ENCODE peak calls at places on chromosomes 3 and 15, in ten cellular contexts. One of them, this sample, is unnamed.

GRCh38 chr15:87287156-87287555 is 969.4 kb downstream of the NTRK3 start:
- DNase-seq in BJ: peak
- DNase-seq in dorsolateral prefrontal cortex: no peak
- DNase-seq in GM13977: no peak
- DNase-seq in adrenal gland: no peak
- DNase-seq in endothelial cell: no peak
- DNase-seq in tibial artery: no peak
- DNase-seq in Calu3: no peak
- DNase-seq in epithelial cell of esophagus: peak
- DNase-seq in HFFc6: peak
- DNase-seq in this sample: peak

GRCh38 chr15:101161656-101162055 is 90.2 kb downstream of the CHSY1 start:
- DNase-seq in BJ: no peak
- DNase-seq in dorsolateral prefrontal cortex: no peak
- DNase-seq in GM13977: no peak
- DNase-seq in adrenal gland: no peak
- DNase-seq in endothelial cell: no peak
- DNase-seq in tibial artery: no peak
- DNase-seq in Calu3: no peak
- DNase-seq in epithelial cell of esophagus: no peak
- DNase-seq in HFFc6: no peak
- DNase-seq in this sample: no peak

GRCh38 chr3:5047764-5048163 is 68.5 kb downstream of the BHLHE40 start:
- DNase-seq in BJ: no peak
- DNase-seq in dorsolateral prefrontal cortex: no peak
- DNase-seq in GM13977: no peak
- DNase-seq in adrenal gland: no peak
- DNase-seq in endothelial cell: no peak
- DNase-seq in tibial artery: no peak
- DNase-seq in Calu3: no peak
- DNase-seq in epithelial cell of esophagus: no peak
- DNase-seq in HFFc6: no peak
- DNase-seq in this sample: no peak

GRCh38 chr3:7693976-7694375 is 807.6 kb upstream of the LMCD1 start:
- DNase-seq in BJ: no peak
- DNase-seq in dorsolateral prefrontal cortex: no peak
- DNase-seq in GM13977: no peak
- DNase-seq in adrenal gland: no peak
- DNase-seq in endothelial cell: no peak
- DNase-seq in tibial artery: no peak
- DNase-seq in Calu3: no peak
- DNase-seq in epithelial cell of esophagus: no peak
- DNase-seq in HFFc6: no peak
- DNase-seq in this sample: no peak

GRCh38 chr15:101024111-101024695 is 105.0 kb downstream of the LRRK1 start:
- DNase-seq in BJ: no peak
- DNase-seq in dorsolateral prefrontal cortex: no peak
- DNase-seq in GM13977: no peak
- DNase-seq in adrenal gland: no peak
- DNase-seq in endothelial cell: no peak
- DNase-seq in tibial artery: peak
- DNase-seq in Calu3: no peak
- DNase-seq in epithelial cell of esophagus: no peak
- DNase-seq in HFFc6: no peak
- DNase-seq in this sample: peak

GRCh38 chr15:92643849-92644815 is 11.4 kb downstream of the FAM174B start:
- DNase-seq in BJ: no peak
- DNase-seq in dorsolateral prefrontal cortex: no peak
- DNase-seq in GM13977: no peak
- DNase-seq in adrenal gland: no peak
- DNase-seq in endothelial cell: no peak
- DNase-seq in tibial artery: no peak
- DNase-seq in Calu3: no peak
- DNase-seq in epithelial cell of esophagus: no peak
- DNase-seq in HFFc6: peak
- DNase-seq in this sample: no peak

GRCh38 chr3:12507871-12508281 is 23.6 kb downstream of the TSEN2 start:
- DNase-seq in BJ: no peak
- DNase-seq in dorsolateral prefrontal cortex: no peak
- DNase-seq in GM13977: no peak
- DNase-seq in adrenal gland: peak
- DNase-seq in endothelial cell: no peak
- DNase-seq in tibial artery: no peak
- DNase-seq in Calu3: no peak
- DNase-seq in epithelial cell of esophagus: peak
- DNase-seq in HFFc6: peak
- DNase-seq in this sample: peak

GRCh38 chr15:40421246-40422157 is 15.9 kb downstream of the IVD start:
- DNase-seq in BJ: no peak
- DNase-seq in dorsolateral prefrontal cortex: peak
- DNase-seq in GM13977: peak
- DNase-seq in adrenal gland: peak
- DNase-seq in endothelial cell: peak
- DNase-seq in tibial artery: peak
- DNase-seq in Calu3: peak
- DNase-seq in epithelial cell of esophagus: peak
- DNase-seq in HFFc6: peak
- DNase-seq in this sample: peak

GRCh38 chr15:79240036-79240435 is 42.5 kb upstream of the ANKRD34C start:
- DNase-seq in BJ: no peak
- DNase-seq in dorsolateral prefrontal cortex: no peak
- DNase-seq in GM13977: no peak
- DNase-seq in adrenal gland: no peak
- DNase-seq in endothelial cell: no peak
- DNase-seq in tibial artery: no peak
- DNase-seq in Calu3: no peak
- DNase-seq in epithelial cell of esophagus: no peak
- DNase-seq in HFFc6: no peak
- DNase-seq in this sample: no peak

GRCh38 chr3:3160826-3161225 is 18.7 kb downstream of the CRBN start:
- DNase-seq in BJ: no peak
- DNase-seq in dorsolateral prefrontal cortex: no peak
- DNase-seq in GM13977: no peak
- DNase-seq in adrenal gland: no peak
- DNase-seq in endothelial cell: no peak
- DNase-seq in tibial artery: no peak
- DNase-seq in Calu3: no peak
- DNase-seq in epithelial cell of esophagus: no peak
- DNase-seq in HFFc6: no peak
- DNase-seq in this sample: no peak

GRCh38 chr3:194083253-194084224 is 52.4 kb upstream of the HES1 start:
- DNase-seq in BJ: no peak
- DNase-seq in dorsolateral prefrontal cortex: no peak
- DNase-seq in GM13977: no peak
- DNase-seq in adrenal gland: no peak
- DNase-seq in endothelial cell: no peak
- DNase-seq in tibial artery: no peak
- DNase-seq in Calu3: no peak
- DNase-seq in epithelial cell of esophagus: no peak
- DNase-seq in HFFc6: no peak
- DNase-seq in this sample: no peak

GRCh38 chr15:99435138-99435695 is 130.6 kb upstream of the MEF2A start:
- DNase-seq in BJ: no peak
- DNase-seq in dorsolateral prefrontal cortex: peak
- DNase-seq in GM13977: no peak
- DNase-seq in adrenal gland: no peak
- DNase-seq in endothelial cell: no peak
- DNase-seq in tibial artery: peak
- DNase-seq in Calu3: peak
- DNase-seq in epithelial cell of esophagus: peak
- DNase-seq in HFFc6: no peak
- DNase-seq in this sample: peak

GRCh38 chr3:65343031-65343430 is 655.2 kb upstream of the ADAMTS9 start:
- DNase-seq in BJ: no peak
- DNase-seq in dorsolateral prefrontal cortex: no peak
- DNase-seq in GM13977: no peak
- DNase-seq in adrenal gland: no peak
- DNase-seq in endothelial cell: no peak
- DNase-seq in tibial artery: no peak
- DNase-seq in Calu3: no peak
- DNase-seq in epithelial cell of esophagus: no peak
- DNase-seq in HFFc6: no peak
- DNase-seq in this sample: no peak

GRCh38 chr3:65344444-65344843 is 656.6 kb upstream of the ADAMTS9 start:
- DNase-seq in BJ: no peak
- DNase-seq in dorsolateral prefrontal cortex: no peak
- DNase-seq in GM13977: no peak
- DNase-seq in adrenal gland: no peak
- DNase-seq in endothelial cell: no peak
- DNase-seq in tibial artery: no peak
- DNase-seq in Calu3: no peak
- DNase-seq in epithelial cell of esophagus: no peak
- DNase-seq in HFFc6: no peak
- DNase-seq in this sample: no peak

GRCh38 chr3:65344846-65345245 is 657.0 kb upstream of the ADAMTS9 start:
- DNase-seq in BJ: no peak
- DNase-seq in dorsolateral prefrontal cortex: no peak
- DNase-seq in GM13977: no peak
- DNase-seq in adrenal gland: no peak
- DNase-seq in endothelial cell: no peak
- DNase-seq in tibial artery: no peak
- DNase-seq in Calu3: no peak
- DNase-seq in epithelial cell of esophagus: no peak
- DNase-seq in HFFc6: no peak
- DNase-seq in this sample: no peak

GRCh38 chr3:65343736-65344135 is 655.9 kb upstream of the ADAMTS9 start:
- DNase-seq in BJ: no peak
- DNase-seq in dorsolateral prefrontal cortex: no peak
- DNase-seq in GM13977: no peak
- DNase-seq in adrenal gland: no peak
- DNase-seq in endothelial cell: no peak
- DNase-seq in tibial artery: no peak
- DNase-seq in Calu3: no peak
- DNase-seq in epithelial cell of esophagus: no peak
- DNase-seq in HFFc6: no peak
- DNase-seq in this sample: no peak

GRCh38 chr3:65342084-65342683 is 654.4 kb upstream of the ADAMTS9 start:
- DNase-seq in BJ: no peak
- DNase-seq in dorsolateral prefrontal cortex: no peak
- DNase-seq in GM13977: no peak
- DNase-seq in adrenal gland: peak
- DNase-seq in endothelial cell: peak
- DNase-seq in tibial artery: no peak
- DNase-seq in Calu3: peak
- DNase-seq in epithelial cell of esophagus: peak
- DNase-seq in HFFc6: peak
- DNase-seq in this sample: peak
- TF ChIP-seq CTCF in BJ: peak
- TF ChIP-seq CTCF in dorsolateral prefrontal cortex: peak
- TF ChIP-seq CTCF in GM13977: peak
- TF ChIP-seq CTCF in adrenal gland: peak
- TF ChIP-seq CTCF in endothelial cell: peak
- TF ChIP-seq CTCF in tibial artery: no peak
- TF ChIP-seq CTCF in Calu3: peak
- TF ChIP-seq CTCF in epithelial cell of esophagus: peak
- TF ChIP-seq CTCF in HFFc6: peak
- TF ChIP-seq CTCF in this sample: peak

DNA sequence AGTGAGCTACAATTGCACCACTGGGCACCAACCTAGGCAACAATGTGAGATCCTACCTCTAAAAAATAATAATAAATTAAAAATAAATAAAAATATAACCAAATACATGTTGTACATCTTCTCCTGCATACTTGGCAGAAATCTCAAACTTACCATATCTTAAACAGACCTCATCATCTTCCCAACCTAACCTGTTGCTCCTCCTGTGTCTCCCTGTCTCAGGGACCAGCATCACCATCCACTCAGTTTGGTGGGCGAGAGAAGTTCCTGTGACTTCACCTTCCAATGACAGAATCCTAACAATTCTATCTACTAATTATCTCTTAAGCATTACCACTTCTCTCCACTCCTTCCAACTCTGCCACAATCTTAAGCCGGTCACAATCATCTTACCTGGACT is 3.3 kb downstream of the PIK3R4 start:
- DNase-seq in BJ: no peak
- DNase-seq in dorsolateral prefrontal cortex: no peak
- DNase-seq in GM13977: no peak
- DNase-seq in adrenal gland: no peak
- DNase-seq in endothelial cell: no peak
- DNase-seq in tibial artery: no peak
- DNase-seq in Calu3: no peak
- DNase-seq in epithelial cell of esophagus: no peak
- DNase-seq in HFFc6: no peak
- DNase-seq in this sample: no peak
- TF ChIP-seq CTCF in BJ: no peak
- TF ChIP-seq CTCF in dorsolateral prefrontal cortex: no peak
- TF ChIP-seq CTCF in GM13977: no peak
- TF ChIP-seq CTCF in adrenal gland: no peak
- TF ChIP-seq CTCF in endothelial cell: no peak
- TF ChIP-seq CTCF in tibial artery: no peak
- TF ChIP-seq CTCF in Calu3: no peak
- TF ChIP-seq CTCF in epithelial cell of esophagus: no peak
- TF ChIP-seq CTCF in HFFc6: no peak
- TF ChIP-seq CTCF in this sample: no peak

DNA sequence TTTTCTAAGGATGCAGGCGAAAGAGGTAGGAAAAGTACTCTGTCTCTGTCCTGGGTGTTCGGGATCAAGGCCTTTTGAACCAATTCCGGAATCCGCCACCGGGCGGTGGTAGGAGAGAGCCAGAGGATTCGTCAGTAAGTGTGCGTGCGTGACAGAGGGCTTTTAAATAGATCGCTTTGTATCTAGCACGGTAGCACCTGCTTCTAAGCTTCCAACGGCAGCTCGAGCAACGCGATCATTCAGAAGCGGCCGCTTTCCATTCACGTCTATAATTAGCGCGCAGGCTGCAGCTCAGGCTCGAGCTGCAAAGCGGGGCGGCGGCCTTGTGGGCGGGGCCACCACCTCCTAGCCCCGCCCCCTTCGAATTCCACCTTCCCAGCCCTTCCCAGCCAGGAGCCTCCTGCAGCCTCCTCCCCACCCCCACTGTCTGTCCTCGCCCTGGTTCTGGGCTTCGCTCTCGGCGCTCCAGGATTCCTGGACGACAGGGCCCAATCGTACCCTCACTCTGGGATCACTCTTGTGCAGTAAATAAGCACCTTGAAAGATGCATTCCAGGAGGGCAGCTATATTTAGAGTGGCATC is 224.3 kb upstream of the TPRG1 start:
- DNase-seq in BJ: peak
- DNase-seq in dorsolateral prefrontal cortex: peak
- DNase-seq in GM13977: no peak
- DNase-seq in adrenal gland: peak
- DNase-seq in endothelial cell: peak
- DNase-seq in tibial artery: peak
- DNase-seq in Calu3: peak
- DNase-seq in epithelial cell of esophagus: peak
- DNase-seq in HFFc6: peak
- DNase-seq in this sample: peak
- TF ChIP-seq CTCF in BJ: peak
- TF ChIP-seq CTCF in dorsolateral prefrontal cortex: peak
- TF ChIP-seq CTCF in GM13977: no peak
- TF ChIP-seq CTCF in adrenal gland: peak
- TF ChIP-seq CTCF in endothelial cell: peak
- TF ChIP-seq CTCF in tibial artery: peak
- TF ChIP-seq CTCF in Calu3: peak
- TF ChIP-seq CTCF in epithelial cell of esophagus: peak
- TF ChIP-seq CTCF in HFFc6: peak
- TF ChIP-seq CTCF in this sample: peak

DNA sequence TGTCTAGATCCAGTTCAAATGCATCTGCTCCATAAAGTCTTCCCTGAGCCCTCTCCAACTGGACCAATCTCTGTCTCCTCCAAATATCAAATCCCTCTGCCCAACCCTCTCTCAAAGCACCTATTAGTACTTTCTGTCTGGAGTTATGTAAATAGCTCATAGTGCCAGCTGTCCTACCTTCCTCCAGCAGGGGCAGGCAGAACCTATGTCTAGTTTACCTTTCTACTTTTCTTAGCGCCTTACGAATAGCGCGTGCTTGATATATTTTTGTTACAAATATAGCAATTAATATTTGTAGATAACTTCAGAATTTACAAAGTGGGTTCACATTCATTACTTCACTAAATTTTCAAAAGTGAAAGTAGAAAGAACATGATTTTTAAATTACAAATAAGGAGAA is 14.0 kb upstream of the CCDC80 start:
- DNase-seq in BJ: no peak
- DNase-seq in dorsolateral prefrontal cortex: no peak
- DNase-seq in GM13977: no peak
- DNase-seq in adrenal gland: no peak
- DNase-seq in endothelial cell: no peak
- DNase-seq in tibial artery: no peak
- DNase-seq in Calu3: no peak
- DNase-seq in epithelial cell of esophagus: no peak
- DNase-seq in HFFc6: no peak
- DNase-seq in this sample: no peak
- TF ChIP-seq CTCF in BJ: no peak
- TF ChIP-seq CTCF in dorsolateral prefrontal cortex: no peak
- TF ChIP-seq CTCF in GM13977: no peak
- TF ChIP-seq CTCF in adrenal gland: no peak
- TF ChIP-seq CTCF in endothelial cell: peak
- TF ChIP-seq CTCF in tibial artery: no peak
- TF ChIP-seq CTCF in Calu3: no peak
- TF ChIP-seq CTCF in epithelial cell of esophagus: peak
- TF ChIP-seq CTCF in HFFc6: peak
- TF ChIP-seq CTCF in this sample: no peak

This sample was measured in hepatocyte.